ENCODE peak calls at places on chromosome 19, in eight cellular contexts. A is body of pancreas; Z is fibroblast of lung; C is left lung; U is Panc1; S is CD4-positive, CD25-positive, alpha-beta regulatory T cell; I is small intestine; D is tibial artery. Q is an unnamed sample. For H3K27me3 and H3K4me1, the result is how much of the 10 kb centered on the place peaks cover.

GRCh38 chr19:42276821-42277220 is 7.8 kb downstream of the CIC start:
- DNase-seq in A (no peak), Z (no peak), C (no peak), U (no peak), S (no peak), I (no peak), D (no peak), Q (no peak)

GRCh38 chr19:14517840-14518505 is at the start of gene DNAJB1:
- DNase-seq in A (peak), Z (peak), C (peak), U (no peak), S (peak), I (peak), D (peak), Q (no peak)

GRCh38 chr19:15262011-15262410 is 29.8 kb upstream of the EPHX3 start:
- DNase-seq in A (peak), Z (no peak), C (no peak), U (no peak), S (no peak), I (no peak), D (no peak), Q (no peak)

GRCh38 chr19:38059897-38060296 is 152.9 kb downstream of the SIPA1L3 start:
- DNase-seq in A (no peak), Z (no peak), C (no peak), U (no peak), S (no peak), I (no peak), D (no peak), Q (peak)

GRCh38 chr19:14147797-14148605 is 11.6 kb upstream of the ASF1B start:
- DNase-seq in A (peak), Z (peak), C (peak), U (no peak), S (peak), I (peak), D (peak), Q (peak)

GRCh38 chr19:19098703-19099632 is 35.2 kb downstream of the SLC25A42 start:
- DNase-seq in A (no peak), Z (no peak), C (no peak), U (no peak), S (no peak), I (peak), D (no peak), Q (no peak)

GRCh38 chr19:5691205-5691929 is 1.3 kb downstream of the RPL36 start:
- DNase-seq in A (peak), Z (peak), C (no peak), U (no peak), S (no peak), I (peak), D (no peak), Q (peak)

GRCh38 chr19:21221653-21222052 is 79.8 kb downstream of the ZNF431 start:
- DNase-seq in A (no peak), Z (peak), C (no peak), U (no peak), S (no peak), I (no peak), D (no peak), Q (no peak)

GRCh38 chr19:12836529-12836863 is 1.8 kb upstream of the MAST1 start:
- DNase-seq in A (no peak), Z (no peak), C (no peak), U (no peak), S (no peak), I (no peak), D (no peak), Q (no peak)
- H3K27me3 ChIP-seq in A (under half), Z (half or more), C (half or more), U (under half), S (under half), I (half or more), D (half or more), Q (half or more)

DNA sequence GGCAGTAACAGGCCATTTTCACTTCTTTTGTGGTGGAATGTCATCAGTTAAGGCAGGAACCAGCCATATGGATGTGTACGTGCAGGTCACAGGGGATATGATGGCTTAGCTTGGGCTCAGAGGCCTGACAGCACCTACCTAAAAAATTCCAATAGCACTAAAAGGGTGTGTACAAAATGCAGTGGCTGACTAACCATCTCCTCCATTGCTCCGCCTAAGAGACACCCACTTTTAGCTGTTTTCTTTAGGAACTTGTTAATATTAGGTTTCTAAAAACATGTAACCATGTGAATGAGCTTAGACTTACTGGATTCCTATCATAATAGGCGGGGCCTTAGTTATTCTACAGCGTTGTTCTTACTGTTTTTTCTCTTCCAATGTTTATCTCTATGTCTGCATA is 25.8 kb downstream of the GP6 start:
- DNase-seq in A (no peak), Z (no peak), C (no peak), U (no peak), S (no peak), I (no peak), D (no peak), Q (no peak)
- H3K4me1 ChIP-seq in A (under half), Z (under half), C (under half), U (under half), S (under half), I (under half), D (under half), Q (under half)

GRCh38 chr19:29516821-29517395 is 8.9 kb upstream of the VSTM2B start:
- DNase-seq in A (no peak), Z (no peak), C (no peak), U (no peak), S (no peak), I (no peak), D (no peak), Q (no peak)
- H3K27me3 ChIP-seq in A (under half), Z (under half), C (under half), U (under half), S (under half), I (under half), D (under half), Q (under half)

DNA sequence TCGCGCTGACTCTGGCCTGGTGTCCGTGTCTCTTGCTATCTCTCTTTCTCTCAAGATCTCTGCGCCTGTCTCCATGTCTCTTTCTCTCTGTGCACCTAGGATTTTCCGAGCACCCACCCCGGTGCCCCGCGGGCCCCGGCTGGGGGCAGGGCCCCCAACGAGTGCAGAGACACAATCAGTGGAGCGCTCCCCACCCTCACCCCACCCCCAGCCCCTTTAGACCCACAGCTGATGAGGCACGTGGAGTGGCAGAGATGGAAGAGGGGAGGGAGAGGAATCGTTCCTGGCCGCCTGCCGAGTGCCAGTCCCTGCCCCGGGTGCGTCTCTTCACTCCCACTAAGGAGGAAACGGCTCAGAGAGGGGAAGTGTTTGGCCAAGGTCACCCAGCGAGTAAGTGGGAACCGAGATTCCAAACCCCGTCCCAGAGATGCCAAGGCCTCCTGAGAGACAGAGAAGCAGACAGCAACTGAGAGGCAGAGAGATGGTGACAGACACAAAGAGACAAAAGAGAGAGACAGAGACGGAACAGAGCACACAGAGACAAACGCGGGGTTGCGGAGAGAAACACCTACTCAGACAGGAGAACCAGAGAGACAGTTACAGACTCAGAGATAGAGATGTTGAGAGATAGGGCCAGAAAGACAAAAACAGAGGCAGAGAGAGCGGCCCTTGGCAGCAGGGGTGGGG is 626 bp upstream of the BCL3 start:
- DNase-seq in A (peak), Z (peak), C (peak), U (peak), S (no peak), I (peak), D (peak), Q (peak)
- H3K4me1 ChIP-seq in A (half or more), Z (under half), C (under half), U (under half), S (half or more), I (under half), D (half or more), Q (under half)

DNA sequence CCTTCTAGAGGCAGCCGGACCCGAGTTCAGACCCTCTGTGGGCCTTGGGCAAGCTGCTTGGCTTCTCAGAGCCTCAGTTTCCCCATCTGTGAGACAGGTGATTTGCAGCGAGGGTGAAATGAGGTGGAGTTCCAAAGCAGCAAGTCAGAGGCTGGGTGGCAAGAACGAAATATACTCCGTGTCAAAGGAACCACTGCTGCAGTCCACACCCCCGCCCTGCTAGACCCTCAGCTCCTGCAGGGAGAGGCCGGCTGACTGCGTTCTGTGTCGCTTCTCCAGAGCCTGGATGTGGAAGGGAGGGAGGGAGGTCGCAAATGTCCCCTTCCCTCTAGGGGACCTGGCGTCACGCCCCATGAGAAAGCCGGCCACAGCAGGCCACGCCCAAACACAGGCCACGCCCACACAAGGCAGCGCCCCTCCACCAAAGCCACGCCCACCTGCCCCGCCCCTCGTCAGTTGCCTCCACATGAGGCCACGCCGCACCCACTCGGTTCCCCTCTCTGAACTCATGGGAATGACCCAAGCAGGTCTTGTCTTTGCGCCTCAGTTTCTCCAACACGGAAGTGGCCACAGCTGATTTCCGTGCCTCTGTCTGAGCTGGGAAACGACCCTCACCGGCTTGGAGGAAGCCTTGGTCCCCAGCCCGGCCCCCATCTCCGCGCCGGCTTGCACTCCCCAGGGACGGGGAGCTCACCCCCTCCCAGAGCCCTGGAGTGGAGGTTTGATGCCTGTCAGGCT is 38.3 kb upstream of the TCF3 start:
- DNase-seq in A (peak), Z (no peak), C (no peak), U (no peak), S (peak), I (peak), D (no peak), Q (peak)
- H3K27me3 ChIP-seq in A (under half), Z (under half), C (under half), U (under half), S (under half), I (under half), D (half or more), Q (under half)

GRCh38 chr19:48630289-48631036 is 6.7 kb downstream of the DBP start:
- DNase-seq in A (peak), Z (peak), C (peak), U (no peak), S (no peak), I (peak), D (peak), Q (no peak)
- H3K4me1 ChIP-seq in A (under half), Z (under half), C (under half), U (under half), S (under half), I (under half), D (under half), Q (under half)

DNA sequence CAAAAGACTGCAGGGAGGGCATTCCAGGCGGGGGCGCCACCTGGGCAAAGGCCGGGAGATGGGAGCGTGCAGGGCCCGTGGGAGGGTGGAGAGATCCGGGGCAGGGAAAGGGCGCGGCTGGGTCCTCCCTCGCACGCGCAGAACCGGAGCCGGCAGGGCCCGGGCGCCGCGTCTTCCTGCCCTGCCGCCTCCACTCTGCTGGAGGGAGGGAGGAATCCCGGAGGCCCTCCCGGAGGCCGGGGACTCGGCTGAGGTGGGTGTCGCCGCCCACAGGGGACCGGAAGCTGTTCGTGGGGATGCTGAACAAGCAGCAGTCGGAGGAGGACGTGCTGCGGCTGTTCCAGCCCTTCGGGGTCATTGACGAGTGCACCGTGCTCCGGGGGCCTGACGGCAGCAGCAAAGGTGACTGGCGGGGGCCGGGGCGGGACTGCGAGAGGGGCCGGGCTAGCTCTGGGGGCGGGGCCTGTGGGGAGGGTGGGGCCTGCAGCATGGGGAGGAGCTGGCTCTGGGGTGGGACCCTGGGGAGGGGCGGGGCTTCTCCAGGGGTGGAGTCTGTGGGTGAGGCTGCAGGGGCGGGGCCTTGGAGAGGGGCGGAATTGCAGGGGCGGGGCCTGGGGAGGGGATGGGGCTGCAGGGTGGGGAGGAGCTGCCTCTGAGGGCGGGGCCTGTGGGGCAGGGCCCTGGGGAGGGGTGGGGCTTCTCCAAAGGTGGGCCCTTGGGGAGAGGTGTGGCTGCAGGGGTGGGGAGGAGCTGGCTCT is 51.3 kb downstream of the CELF5 start:
- DNase-seq in A (peak), Z (peak), C (peak), U (no peak), S (peak), I (peak), D (no peak), Q (peak)
- H3K27me3 ChIP-seq in A (under half), Z (under half), C (under half), U (under half), S (under half), I (under half), D (half or more), Q (under half)